ENCODE peak calls at places on chromosomes 1 and 21, in six cellular contexts. W is BE2C, C is T-helper 1 cell, A is substantia nigra, V is SW480, P is iPS-NIHi11. R is an unnamed sample.

GRCh38 chr1:237799762-237800474 is 90.8 kb downstream of the ZP4 start:
- DNase-seq in P (peak), V (peak), A (peak), W (peak), C (peak), R (no peak)

GRCh38 chr21:14547834-14548513 is 1.9 kb upstream of the SAMSN1 start:
- DNase-seq in A (no peak), V (no peak), W (no peak), C (no peak), P (no peak), R (no peak)

GRCh38 chr1:156053770-156054499 is at the start of gene UBQLN4:
- DNase-seq in A (peak), V (peak), W (peak), P (peak), C (peak), R (peak)

GRCh38 chr1:54559771-54560231 is 11.8 kb downstream of the ACOT11 start:
- DNase-seq in A (no peak), C (no peak), P (no peak), W (peak), V (no peak), R (no peak)

GRCh38 chr21:37297364-37297763 is 30.2 kb upstream of the VPS26C start:
- DNase-seq in P (no peak), A (no peak), V (no peak), W (no peak), C (no peak), R (no peak)

GRCh38 chr21:38945536-38946245 is 140.0 kb downstream of the ETS2 start:
- DNase-seq in C (no peak), A (no peak), V (no peak), W (no peak), P (peak), R (no peak)

GRCh38 chr1:233641029-233641428 is 27.1 kb downstream of the KCNK1 start:
- DNase-seq in W (no peak), C (no peak), V (no peak), A (no peak), P (no peak), R (no peak)

GRCh38 chr21:31557421-31557955 is 102.0 kb upstream of the SOD1 start:
- DNase-seq in P (peak), C (no peak), A (no peak), V (no peak), W (peak), R (no peak)

GRCh38 chr1:205630651-205631009 is 1.2 kb downstream of the ELK4 start:
- DNase-seq in P (no peak), C (no peak), A (no peak), W (no peak), V (no peak), R (no peak)

GRCh38 chr1:175829845-175830244 is 86.5 kb upstream of the TNR start:
- DNase-seq in P (no peak), V (no peak), C (no peak), A (no peak), W (no peak), R (no peak)

GRCh38 chr1:180366386-180367068 is 135.8 kb downstream of the ACBD6 start:
- DNase-seq in W (no peak), V (no peak), P (no peak), C (no peak), A (no peak), R (no peak)